ENCODE peak calls at places on chromosome 7, in five cellular contexts. One of them, this sample, is unnamed.

GRCh38 chr7:1638113-1638726 is 31.9 kb upstream of the ELFN1 start:
- DNase-seq in tibial nerve: no peak
- DNase-seq in H9: peak
- DNase-seq in testis: no peak
- DNase-seq in HL-60: no peak
- DNase-seq in this sample: no peak

GRCh38 chr7:157574120-157574519 is 237.3 kb downstream of the DNAJB6 start:
- DNase-seq in tibial nerve: no peak
- DNase-seq in H9: no peak
- DNase-seq in testis: no peak
- DNase-seq in HL-60: no peak
- DNase-seq in this sample: no peak

GRCh38 chr7:117809958-117810357 is 63.3 kb downstream of the CTTNBP2 start:
- DNase-seq in tibial nerve: no peak
- DNase-seq in H9: no peak
- DNase-seq in testis: no peak
- DNase-seq in HL-60: no peak
- DNase-seq in this sample: no peak

GRCh38 chr7:149883452-149883861 is 9.7 kb downstream of the ATP6V0E2 start:
- DNase-seq in tibial nerve: no peak
- DNase-seq in H9: peak
- DNase-seq in testis: peak
- DNase-seq in HL-60: no peak
- DNase-seq in this sample: no peak

GRCh38 chr7:4282434-4283223 is 399.5 kb upstream of the FOXK1 start:
- DNase-seq in tibial nerve: no peak
- DNase-seq in H9: no peak
- DNase-seq in testis: no peak
- DNase-seq in HL-60: no peak
- DNase-seq in this sample: no peak

GRCh38 chr7:31955021-31955420 is 115.2 kb downstream of the PDE1C start:
- DNase-seq in tibial nerve: no peak
- DNase-seq in H9: no peak
- DNase-seq in testis: no peak
- DNase-seq in HL-60: no peak
- DNase-seq in this sample: no peak

GRCh38 chr7:86949052-86949778 is 110.2 kb downstream of the ELAPOR2 start:
- DNase-seq in tibial nerve: no peak
- DNase-seq in H9: peak
- DNase-seq in testis: no peak
- DNase-seq in HL-60: no peak
- DNase-seq in this sample: no peak

GRCh38 chr7:50835156-50835555 is 52.5 kb upstream of the GRB10 start:
- DNase-seq in tibial nerve: no peak
- DNase-seq in H9: no peak
- DNase-seq in testis: no peak
- DNase-seq in HL-60: no peak
- DNase-seq in this sample: no peak

GRCh38 chr7:127940365-127941160 is 90.7 kb downstream of the LRRC4 start:
- DNase-seq in tibial nerve: no peak
- DNase-seq in H9: no peak
- DNase-seq in testis: peak
- DNase-seq in HL-60: no peak
- DNase-seq in this sample: no peak

GRCh38 chr7:2515424-2516193 is 4.0 kb upstream of the LFNG start:
- DNase-seq in tibial nerve: no peak
- DNase-seq in H9: no peak
- DNase-seq in testis: no peak
- DNase-seq in HL-60: no peak
- DNase-seq in this sample: no peak

GRCh38 chr7:80135306-80136104 is 874 bp downstream of the GNAI1 start:
- DNase-seq in tibial nerve: no peak
- DNase-seq in H9: no peak
- DNase-seq in testis: peak
- DNase-seq in HL-60: no peak
- DNase-seq in this sample: no peak

GRCh38 chr7:155972651-155973349 is 160.5 kb upstream of the SHH start:
- DNase-seq in tibial nerve: no peak
- DNase-seq in H9: peak
- DNase-seq in testis: peak
- DNase-seq in HL-60: no peak
- DNase-seq in this sample: no peak

GRCh38 chr7:107742678-107743566 is 1.0 kb upstream of the CBLL1 start:
- DNase-seq in tibial nerve: no peak
- DNase-seq in H9: peak
- DNase-seq in testis: no peak
- DNase-seq in HL-60: peak
- DNase-seq in this sample: no peak

GRCh38 chr7:149764481-149765398 is 8.6 kb downstream of the ZNF467 start:
- DNase-seq in tibial nerve: no peak
- DNase-seq in H9: peak
- DNase-seq in testis: no peak
- DNase-seq in HL-60: no peak
- DNase-seq in this sample: no peak

GRCh38 chr7:87648316-87648715 is 20.1 kb downstream of the RUNDC3B start:
- DNase-seq in tibial nerve: no peak
- DNase-seq in H9: no peak
- DNase-seq in testis: no peak
- DNase-seq in HL-60: no peak
- DNase-seq in this sample: no peak

GRCh38 chr7:17239046-17239445 is 59.4 kb upstream of the AHR start:
- DNase-seq in tibial nerve: no peak
- DNase-seq in H9: no peak
- DNase-seq in testis: no peak
- DNase-seq in HL-60: no peak
- DNase-seq in this sample: no peak

GRCh38 chr7:39249635-39250034 is 271.9 kb downstream of the POU6F2 start:
- DNase-seq in tibial nerve: no peak
- DNase-seq in H9: no peak
- DNase-seq in testis: no peak
- DNase-seq in HL-60: no peak
- DNase-seq in this sample: no peak

GRCh38 chr7:118452128-118452527 is 227.6 kb downstream of the ANKRD7 start:
- DNase-seq in tibial nerve: no peak
- DNase-seq in H9: no peak
- DNase-seq in testis: no peak
- DNase-seq in HL-60: no peak
- DNase-seq in this sample: no peak

GRCh38 chr7:129559564-129559963 is 52.0 kb upstream of the NRF1 start:
- DNase-seq in tibial nerve: no peak
- DNase-seq in H9: no peak
- DNase-seq in testis: no peak
- DNase-seq in HL-60: no peak
- DNase-seq in this sample: no peak

GRCh38 chr7:131723926-131724325 is 167.5 kb upstream of the PODXL start:
- DNase-seq in tibial nerve: no peak
- DNase-seq in H9: no peak
- DNase-seq in testis: no peak
- DNase-seq in HL-60: no peak
- DNase-seq in this sample: no peak

GRCh38 chr7:132351858-132352539 is 224.3 kb downstream of the PLXNA4 start:
- DNase-seq in tibial nerve: no peak
- DNase-seq in H9: no peak
- DNase-seq in testis: no peak
- DNase-seq in HL-60: no peak
- DNase-seq in this sample: no peak

GRCh38 chr7:28986028-28986427 is 27.9 kb upstream of the TRIL start:
- DNase-seq in tibial nerve: no peak
- DNase-seq in H9: no peak
- DNase-seq in testis: no peak
- DNase-seq in HL-60: no peak
- DNase-seq in this sample: no peak

GRCh38 chr7:47215049-47215448 is 366.9 kb downstream of the TNS3 start:
- DNase-seq in tibial nerve: no peak
- DNase-seq in H9: no peak
- DNase-seq in testis: no peak
- DNase-seq in HL-60: no peak
- DNase-seq in this sample: no peak

GRCh38 chr7:121406866-121407439 is 10.8 kb upstream of the FAM3C start:
- DNase-seq in tibial nerve: no peak
- DNase-seq in H9: no peak
- DNase-seq in testis: no peak
- DNase-seq in HL-60: no peak
- DNase-seq in this sample: no peak

GRCh38 chr7:84612976-84613375 is 418.4 kb upstream of the SEMA3A start:
- DNase-seq in tibial nerve: no peak
- DNase-seq in H9: no peak
- DNase-seq in testis: no peak
- DNase-seq in HL-60: no peak
- DNase-seq in this sample: no peak

GRCh38 chr7:30148951-30149459 is 14.2 kb downstream of the MTURN start:
- DNase-seq in tibial nerve: no peak
- DNase-seq in H9: no peak
- DNase-seq in testis: no peak
- DNase-seq in HL-60: peak
- DNase-seq in this sample: no peak

GRCh38 chr7:154598864-154599263 is 404.1 kb downstream of the PAXIP1 start:
- DNase-seq in tibial nerve: no peak
- DNase-seq in H9: no peak
- DNase-seq in testis: no peak
- DNase-seq in HL-60: no peak
- DNase-seq in this sample: no peak

GRCh38 chr7:148014473-148014872 is 576.1 kb upstream of the C7orf33 start:
- DNase-seq in tibial nerve: no peak
- DNase-seq in H9: no peak
- DNase-seq in testis: no peak
- DNase-seq in HL-60: no peak
- DNase-seq in this sample: no peak

GRCh38 chr7:41970946-41971345 is 266.1 kb downstream of the GLI3 start:
- DNase-seq in tibial nerve: no peak
- DNase-seq in H9: no peak
- DNase-seq in testis: no peak
- DNase-seq in HL-60: no peak
- DNase-seq in this sample: no peak

GRCh38 chr7:41972776-41973175 is 264.2 kb downstream of the GLI3 start:
- DNase-seq in tibial nerve: no peak
- DNase-seq in H9: no peak
- DNase-seq in testis: no peak
- DNase-seq in HL-60: no peak
- DNase-seq in this sample: no peak

GRCh38 chr7:41973331-41973730 is 263.7 kb downstream of the GLI3 start:
- DNase-seq in tibial nerve: no peak
- DNase-seq in H9: no peak
- DNase-seq in testis: no peak
- DNase-seq in HL-60: no peak
- DNase-seq in this sample: no peak

GRCh38 chr7:41972270-41972669 is 264.7 kb downstream of the GLI3 start:
- DNase-seq in tibial nerve: no peak
- DNase-seq in H9: no peak
- DNase-seq in testis: no peak
- DNase-seq in HL-60: no peak
- DNase-seq in this sample: no peak

GRCh38 chr7:41971640-41972187 is 265.3 kb downstream of the GLI3 start:
- DNase-seq in tibial nerve: no peak
- DNase-seq in H9: no peak
- DNase-seq in testis: no peak
- DNase-seq in HL-60: no peak
- DNase-seq in this sample: no peak
- TF ChIP-seq CTCF in tibial nerve: no peak
- TF ChIP-seq CTCF in H9: no peak
- TF ChIP-seq CTCF in testis: no peak
- TF ChIP-seq CTCF in HL-60: no peak
- TF ChIP-seq CTCF in this sample: no peak

DNA sequence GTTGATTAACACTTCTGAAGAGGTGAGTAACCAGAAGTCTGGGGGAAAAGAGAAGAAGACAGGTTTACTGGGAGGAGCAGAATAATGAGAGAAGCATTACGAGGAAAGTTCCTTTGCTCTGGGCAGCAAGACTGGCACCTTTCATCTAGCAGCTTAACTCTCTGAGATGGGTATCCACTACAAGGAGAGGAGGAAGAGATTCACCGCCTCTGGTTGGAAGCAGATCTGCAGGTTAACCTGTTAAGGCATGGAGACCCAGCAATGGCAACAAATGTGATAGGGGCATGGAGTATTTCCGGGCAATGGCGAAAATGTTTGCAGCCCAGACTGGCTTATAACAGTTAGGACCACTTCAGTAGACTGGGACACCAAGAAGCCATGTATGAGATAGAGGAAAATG is 162.2 kb downstream of the TFEC start:
- DNase-seq in tibial nerve: no peak
- DNase-seq in H9: no peak
- DNase-seq in testis: no peak
- DNase-seq in HL-60: no peak
- DNase-seq in this sample: no peak
- TF ChIP-seq CTCF in tibial nerve: no peak
- TF ChIP-seq CTCF in H9: no peak
- TF ChIP-seq CTCF in testis: no peak
- TF ChIP-seq CTCF in HL-60: no peak
- TF ChIP-seq CTCF in this sample: no peak

DNA sequence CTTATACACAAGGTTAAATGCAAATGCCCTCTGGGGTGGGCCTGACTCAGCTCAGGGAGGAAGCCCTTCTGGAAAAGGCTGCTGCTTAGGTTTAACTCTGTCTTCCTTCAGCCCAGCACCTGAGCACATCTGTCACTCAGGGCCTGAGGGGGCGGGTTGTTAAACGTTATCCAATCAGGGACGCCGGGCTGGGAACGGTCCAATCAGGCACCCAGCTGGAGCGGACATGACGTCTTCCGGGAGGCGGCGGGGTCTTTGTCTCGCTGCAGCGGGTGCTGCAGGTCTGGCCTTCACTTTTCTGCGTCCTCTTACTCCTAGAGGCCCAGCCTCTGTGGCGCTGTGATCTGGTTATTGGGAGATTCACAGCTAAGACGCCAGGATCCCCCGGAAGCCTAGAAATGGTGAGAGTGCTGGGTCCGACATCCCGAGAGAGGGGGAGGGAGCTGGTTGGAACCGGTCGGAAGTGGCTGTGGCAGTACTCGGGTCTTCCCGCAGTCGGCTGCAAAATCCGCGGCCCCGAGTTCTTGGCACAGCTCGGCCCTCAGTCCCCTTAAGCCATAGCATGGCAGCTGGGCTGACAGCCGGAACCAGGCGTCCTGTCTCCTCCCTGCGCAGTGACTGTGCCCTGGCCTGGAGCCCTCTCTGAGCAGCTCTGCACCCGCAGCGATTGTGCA is at the start of gene ZNF138:
- DNase-seq in tibial nerve: peak
- DNase-seq in H9: peak
- DNase-seq in testis: peak
- DNase-seq in HL-60: peak
- DNase-seq in this sample: peak
- TF ChIP-seq CTCF in tibial nerve: peak
- TF ChIP-seq CTCF in H9: no peak
- TF ChIP-seq CTCF in testis: peak
- TF ChIP-seq CTCF in HL-60: no peak
- TF ChIP-seq CTCF in this sample: no peak

DNA sequence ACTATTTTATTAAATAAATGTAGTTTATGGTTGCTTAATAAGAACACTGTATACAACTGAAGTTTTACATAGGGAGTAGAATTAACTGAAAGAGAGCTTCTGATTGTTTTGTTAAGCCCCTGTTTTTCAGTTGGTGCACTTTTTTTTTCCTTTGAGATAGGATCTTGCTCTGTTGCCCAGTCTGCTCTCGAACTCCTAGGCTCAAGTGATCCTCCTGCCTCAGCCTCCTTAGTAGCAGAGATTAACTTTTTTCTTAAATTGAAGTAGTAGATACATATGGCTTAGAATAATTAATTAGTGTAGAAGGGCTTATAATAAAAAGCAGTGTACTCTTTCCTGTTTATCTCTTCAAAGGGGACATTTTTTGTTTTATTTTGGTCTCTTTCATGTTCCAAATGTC is 11.2 kb downstream of the SDHAF3 start:
- DNase-seq in tibial nerve: no peak
- DNase-seq in H9: no peak
- DNase-seq in testis: no peak
- DNase-seq in HL-60: no peak
- DNase-seq in this sample: no peak
- TF ChIP-seq CTCF in tibial nerve: no peak
- TF ChIP-seq CTCF in H9: no peak
- TF ChIP-seq CTCF in testis: no peak
- TF ChIP-seq CTCF in HL-60: no peak
- TF ChIP-seq CTCF in this sample: no peak